ENCODE peak calls at places on chromosomes 13 and 19, in five cellular contexts. One of them, this sample, is unnamed.

GRCh38 chr19:29873024-29873800 is 61.4 kb downstream of the CCNE1 start:
- DNase-seq in aorta: peak
- DNase-seq in RWPE1: peak
- DNase-seq in naive thymus-derived CD4-positive, alpha-beta T cell: peak
- DNase-seq in left lung: peak
- DNase-seq in this sample: peak

GRCh38 chr13:110638253-110638652 is 22.9 kb downstream of the NAXD start:
- DNase-seq in aorta: no peak
- DNase-seq in RWPE1: no peak
- DNase-seq in naive thymus-derived CD4-positive, alpha-beta T cell: no peak
- DNase-seq in left lung: no peak
- DNase-seq in this sample: no peak

GRCh38 chr13:60099631-60100420 is 63.9 kb downstream of the DIAPH3 start:
- DNase-seq in aorta: no peak
- DNase-seq in RWPE1: no peak
- DNase-seq in naive thymus-derived CD4-positive, alpha-beta T cell: no peak
- DNase-seq in left lung: no peak
- DNase-seq in this sample: no peak

GRCh38 chr13:76397413-76397812 is 488.8 kb downstream of the KCTD12 start:
- DNase-seq in aorta: no peak
- DNase-seq in RWPE1: no peak
- DNase-seq in naive thymus-derived CD4-positive, alpha-beta T cell: no peak
- DNase-seq in left lung: no peak
- DNase-seq in this sample: no peak

GRCh38 chr19:50906217-50906616 is 5.0 kb downstream of the KLK4 start:
- DNase-seq in aorta: no peak
- DNase-seq in RWPE1: no peak
- DNase-seq in naive thymus-derived CD4-positive, alpha-beta T cell: no peak
- DNase-seq in left lung: no peak
- DNase-seq in this sample: no peak

GRCh38 chr13:35354305-35354704 is 122.2 kb downstream of the MAB21L1 start:
- DNase-seq in aorta: no peak
- DNase-seq in RWPE1: no peak
- DNase-seq in naive thymus-derived CD4-positive, alpha-beta T cell: no peak
- DNase-seq in left lung: no peak
- DNase-seq in this sample: no peak

GRCh38 chr13:44423824-44424223 is 50.2 kb downstream of the SERP2 start:
- DNase-seq in aorta: peak
- DNase-seq in RWPE1: no peak
- DNase-seq in naive thymus-derived CD4-positive, alpha-beta T cell: no peak
- DNase-seq in left lung: no peak
- DNase-seq in this sample: no peak

GRCh38 chr13:108915634-108916497 is 286.5 kb downstream of the MYO16 start:
- DNase-seq in aorta: peak
- DNase-seq in RWPE1: peak
- DNase-seq in naive thymus-derived CD4-positive, alpha-beta T cell: no peak
- DNase-seq in left lung: peak
- DNase-seq in this sample: peak

GRCh38 chr19:17972230-17972629 is 5.3 kb downstream of the KCNN1 start:
- DNase-seq in aorta: no peak
- DNase-seq in RWPE1: no peak
- DNase-seq in naive thymus-derived CD4-positive, alpha-beta T cell: no peak
- DNase-seq in left lung: no peak
- DNase-seq in this sample: no peak

GRCh38 chr13:109336730-109337129 is 449.7 kb downstream of the IRS2 start:
- DNase-seq in aorta: no peak
- DNase-seq in RWPE1: peak
- DNase-seq in naive thymus-derived CD4-positive, alpha-beta T cell: no peak
- DNase-seq in left lung: no peak
- DNase-seq in this sample: no peak

GRCh38 chr13:94209110-94209509 is 270.4 kb downstream of the DCT start:
- DNase-seq in aorta: no peak
- DNase-seq in RWPE1: no peak
- DNase-seq in naive thymus-derived CD4-positive, alpha-beta T cell: no peak
- DNase-seq in left lung: no peak
- DNase-seq in this sample: no peak

GRCh38 chr19:46378268-46378667 is 31.4 kb downstream of the PPP5C start:
- DNase-seq in aorta: no peak
- DNase-seq in RWPE1: no peak
- DNase-seq in naive thymus-derived CD4-positive, alpha-beta T cell: no peak
- DNase-seq in left lung: no peak
- DNase-seq in this sample: no peak

GRCh38 chr19:10567696-10568443 is 909 bp downstream of the CDKN2D start:
- DNase-seq in aorta: no peak
- DNase-seq in RWPE1: no peak
- DNase-seq in naive thymus-derived CD4-positive, alpha-beta T cell: peak
- DNase-seq in left lung: no peak
- DNase-seq in this sample: no peak

GRCh38 chr13:46926856-46927625 is 30.2 kb upstream of the HTR2A start:
- DNase-seq in aorta: no peak
- DNase-seq in RWPE1: no peak
- DNase-seq in naive thymus-derived CD4-positive, alpha-beta T cell: no peak
- DNase-seq in left lung: no peak
- DNase-seq in this sample: no peak

GRCh38 chr19:51066393-51066792 is 1.5 kb upstream of the KLK13 start:
- DNase-seq in aorta: no peak
- DNase-seq in RWPE1: no peak
- DNase-seq in naive thymus-derived CD4-positive, alpha-beta T cell: no peak
- DNase-seq in left lung: no peak
- DNase-seq in this sample: no peak

GRCh38 chr13:65943024-65943423 is 1287.1 kb downstream of the PCDH9 start:
- DNase-seq in aorta: no peak
- DNase-seq in RWPE1: no peak
- DNase-seq in naive thymus-derived CD4-positive, alpha-beta T cell: no peak
- DNase-seq in left lung: no peak
- DNase-seq in this sample: no peak

GRCh38 chr13:19267746-19268145 is 86.1 kb upstream of the TUBA3C start:
- DNase-seq in aorta: no peak
- DNase-seq in RWPE1: no peak
- DNase-seq in naive thymus-derived CD4-positive, alpha-beta T cell: no peak
- DNase-seq in left lung: no peak
- DNase-seq in this sample: no peak

GRCh38 chr13:19266979-19267378 is 85.4 kb upstream of the TUBA3C start:
- DNase-seq in aorta: no peak
- DNase-seq in RWPE1: no peak
- DNase-seq in naive thymus-derived CD4-positive, alpha-beta T cell: no peak
- DNase-seq in left lung: no peak
- DNase-seq in this sample: no peak

GRCh38 chr13:19268331-19268730 is 86.7 kb upstream of the TUBA3C start:
- DNase-seq in aorta: no peak
- DNase-seq in RWPE1: no peak
- DNase-seq in naive thymus-derived CD4-positive, alpha-beta T cell: no peak
- DNase-seq in left lung: no peak
- DNase-seq in this sample: no peak

DNA sequence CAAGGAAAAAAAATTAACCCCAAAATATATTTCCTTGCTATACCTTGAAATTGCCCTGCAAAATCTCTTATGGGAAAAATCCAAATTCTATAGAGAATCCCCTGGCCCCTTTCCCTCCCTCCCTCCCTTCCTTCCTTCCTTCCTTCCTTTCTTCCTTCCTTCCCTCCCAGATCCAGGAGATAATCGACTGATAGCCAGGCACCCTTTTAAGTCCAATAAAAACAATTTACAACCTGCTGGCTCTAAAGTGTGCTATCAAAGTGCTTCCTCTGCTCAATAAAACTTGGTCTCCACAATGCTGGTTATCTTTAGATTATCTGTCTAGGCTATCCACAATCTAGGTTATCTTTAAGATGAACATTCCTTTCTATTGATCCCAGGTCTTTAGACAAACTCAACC is 83.1 kb upstream of the TUBA3C start:
- DNase-seq in aorta: no peak
- DNase-seq in RWPE1: no peak
- DNase-seq in naive thymus-derived CD4-positive, alpha-beta T cell: no peak
- DNase-seq in left lung: no peak
- DNase-seq in this sample: no peak
- H3K27ac ChIP-seq in aorta: no peak
- H3K27ac ChIP-seq in RWPE1: no peak
- H3K27ac ChIP-seq in naive thymus-derived CD4-positive, alpha-beta T cell: no peak
- H3K27ac ChIP-seq in left lung: no peak
- H3K27ac ChIP-seq in this sample: no peak

GRCh38 chr19:49442793-49443365 is 1.6 kb upstream of the SLC17A7 start:
- DNase-seq in aorta: peak
- DNase-seq in RWPE1: peak
- DNase-seq in naive thymus-derived CD4-positive, alpha-beta T cell: no peak
- DNase-seq in left lung: peak
- DNase-seq in this sample: peak

GRCh38 chr19:49442354-49442753 is 1.0 kb upstream of the SLC17A7 start:
- DNase-seq in aorta: no peak
- DNase-seq in RWPE1: no peak
- DNase-seq in naive thymus-derived CD4-positive, alpha-beta T cell: no peak
- DNase-seq in left lung: no peak
- DNase-seq in this sample: peak

GRCh38 chr19:49441210-49441959 is at the start of gene SLC17A7:
- DNase-seq in aorta: no peak
- DNase-seq in RWPE1: peak
- DNase-seq in naive thymus-derived CD4-positive, alpha-beta T cell: no peak
- DNase-seq in left lung: no peak
- DNase-seq in this sample: peak

GRCh38 chr19:49441960-49442350 is 628 bp upstream of the SLC17A7 start:
- DNase-seq in aorta: no peak
- DNase-seq in RWPE1: no peak
- DNase-seq in naive thymus-derived CD4-positive, alpha-beta T cell: no peak
- DNase-seq in left lung: no peak
- DNase-seq in this sample: no peak

DNA sequence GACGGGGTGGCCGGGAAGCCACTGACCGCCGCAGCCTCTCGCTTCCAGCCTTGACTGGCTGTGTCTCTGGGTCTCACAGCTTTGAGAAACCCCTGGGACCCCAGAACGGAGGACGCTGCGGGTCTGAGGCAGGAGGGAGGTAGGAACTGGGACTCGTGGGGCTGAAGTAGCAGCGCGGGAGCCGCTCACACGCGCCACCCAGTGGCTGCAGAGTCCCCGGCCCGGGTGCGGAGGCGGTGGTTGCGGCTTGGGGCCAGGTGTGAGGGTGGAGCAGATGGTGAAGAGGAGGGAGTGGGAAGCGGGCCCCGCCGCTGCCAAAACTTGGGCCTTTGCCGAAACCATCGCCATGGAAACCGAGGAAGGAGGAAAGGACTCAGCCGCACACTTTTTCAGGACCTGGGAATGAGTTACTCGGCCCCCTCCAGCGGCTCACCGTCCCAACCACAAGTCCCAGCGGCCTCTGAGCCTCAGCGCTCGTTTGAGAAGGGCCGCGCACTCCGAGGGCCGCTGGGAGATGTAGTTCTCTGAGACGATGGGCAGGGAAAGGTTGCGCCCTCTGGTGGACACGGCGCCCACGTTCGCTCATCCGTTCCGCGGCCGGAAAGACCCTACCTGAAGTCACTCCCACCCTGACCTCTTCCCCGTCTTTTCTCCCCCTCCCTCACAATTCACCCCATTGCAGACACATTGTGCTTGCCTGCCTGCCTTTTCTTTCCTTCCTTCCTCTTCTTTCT is 2.2 kb upstream of the SLC17A7 start:
- DNase-seq in aorta: peak
- DNase-seq in RWPE1: peak
- DNase-seq in naive thymus-derived CD4-positive, alpha-beta T cell: peak
- DNase-seq in left lung: peak
- DNase-seq in this sample: peak
- H3K27ac ChIP-seq in aorta: peak
- H3K27ac ChIP-seq in RWPE1: peak
- H3K27ac ChIP-seq in naive thymus-derived CD4-positive, alpha-beta T cell: peak
- H3K27ac ChIP-seq in left lung: peak
- H3K27ac ChIP-seq in this sample: peak

GRCh38 chr19:15210323-15210774 is 9.6 kb upstream of the NOTCH3 start:
- DNase-seq in aorta: peak
- DNase-seq in RWPE1: peak
- DNase-seq in naive thymus-derived CD4-positive, alpha-beta T cell: no peak
- DNase-seq in left lung: peak
- DNase-seq in this sample: peak
- H3K27ac ChIP-seq in aorta: peak
- H3K27ac ChIP-seq in RWPE1: peak
- H3K27ac ChIP-seq in naive thymus-derived CD4-positive, alpha-beta T cell: no peak
- H3K27ac ChIP-seq in left lung: peak
- H3K27ac ChIP-seq in this sample: peak

GRCh38 chr19:52191374-52191773 is 1.5 kb downstream of the PPP2R1A start:
- DNase-seq in aorta: no peak
- DNase-seq in RWPE1: no peak
- DNase-seq in naive thymus-derived CD4-positive, alpha-beta T cell: no peak
- DNase-seq in left lung: no peak
- DNase-seq in this sample: no peak
- H3K27ac ChIP-seq in aorta: no peak
- H3K27ac ChIP-seq in RWPE1: peak
- H3K27ac ChIP-seq in naive thymus-derived CD4-positive, alpha-beta T cell: peak
- H3K27ac ChIP-seq in left lung: no peak
- H3K27ac ChIP-seq in this sample: peak

This sample was measured in left ventricle myocardium inferior.